ENCODE peak calls at places on chromosomes 3 and 15, in nine cellular contexts. T, A, F, K, J, P, M, S and Z are unnamed samples.

GRCh38 chr3:134237454-134238145 is 13.1 kb downstream of the RYK start:
- DNase-seq in T (no peak), A (no peak), F (no peak), K (no peak), J (no peak), P (peak; percentile 43), M (no peak), S (no peak), Z (no peak)

GRCh38 chr3:150699068-150699635 is 4.6 kb downstream of the ERICH6 start:
- DNase-seq in T (no peak), A (no peak), F (no peak), K (no peak), J (no peak), P (peak; percentile 77), M (no peak), S (no peak), Z (no peak)

GRCh38 chr3:108079877-108080276 is 11.0 kb downstream of the CD47 start:
- DNase-seq in T (no peak), A (no peak), F (no peak), K (no peak), J (no peak), P (no peak), M (no peak), S (no peak), Z (no peak)

GRCh38 chr15:80031841-80032240 is 27.6 kb upstream of the ZFAND6 start:
- DNase-seq in T (no peak), A (peak; percentile 19), F (no peak), K (no peak), J (no peak), P (peak; percentile 27), M (no peak), S (no peak), Z (no peak)

GRCh38 chr15:66294932-66295235 is 1.5 kb downstream of the DIS3L start:
- DNase-seq in T (no peak), A (no peak), F (peak; percentile 40), K (no peak), J (no peak), P (peak; percentile 60), M (no peak), S (no peak), Z (no peak)

GRCh38 chr3:4807381-4808280 is 171.6 kb upstream of the BHLHE40 start:
- DNase-seq in T (no peak), A (no peak), F (no peak), K (no peak), J (no peak), P (no peak), M (no peak), S (no peak), Z (no peak)

GRCh38 chr3:79767953-79768282 is at the start of gene ROBO1:
- DNase-seq in T (no peak), A (no peak), F (no peak), K (no peak), J (no peak), P (no peak), M (no peak), S (no peak), Z (no peak)

GRCh38 chr3:113436794-113437193 is 4.5 kb downstream of the CFAP44 start:
- DNase-seq in T (no peak), A (no peak), F (no peak), K (no peak), J (no peak), P (peak; percentile 81), M (no peak), S (no peak), Z (no peak)

GRCh38 chr3:37029111-37029510 is 35.8 kb downstream of the MLH1 start:
- DNase-seq in T (peak; percentile 37), A (peak; percentile 42), F (no peak), K (no peak), J (no peak), P (no peak), M (no peak), S (no peak), Z (no peak)

GRCh38 chr3:37031115-37031682 is 37.9 kb downstream of the MLH1 start:
- DNase-seq in T (no peak), A (no peak), F (no peak), K (no peak), J (no peak), P (peak; percentile 38), M (no peak), S (no peak), Z (no peak)

GRCh38 chr3:37030573-37030972 is 37.3 kb downstream of the MLH1 start:
- DNase-seq in T (no peak), A (no peak), F (no peak), K (no peak), J (no peak), P (peak; percentile 40), M (no peak), S (no peak), Z (no peak)

GRCh38 chr3:37028329-37028728 is 35.0 kb downstream of the MLH1 start:
- DNase-seq in T (peak; percentile 77), A (peak; percentile 70), F (no peak), K (no peak), J (no peak), P (no peak), M (no peak), S (no peak), Z (no peak)

DNA sequence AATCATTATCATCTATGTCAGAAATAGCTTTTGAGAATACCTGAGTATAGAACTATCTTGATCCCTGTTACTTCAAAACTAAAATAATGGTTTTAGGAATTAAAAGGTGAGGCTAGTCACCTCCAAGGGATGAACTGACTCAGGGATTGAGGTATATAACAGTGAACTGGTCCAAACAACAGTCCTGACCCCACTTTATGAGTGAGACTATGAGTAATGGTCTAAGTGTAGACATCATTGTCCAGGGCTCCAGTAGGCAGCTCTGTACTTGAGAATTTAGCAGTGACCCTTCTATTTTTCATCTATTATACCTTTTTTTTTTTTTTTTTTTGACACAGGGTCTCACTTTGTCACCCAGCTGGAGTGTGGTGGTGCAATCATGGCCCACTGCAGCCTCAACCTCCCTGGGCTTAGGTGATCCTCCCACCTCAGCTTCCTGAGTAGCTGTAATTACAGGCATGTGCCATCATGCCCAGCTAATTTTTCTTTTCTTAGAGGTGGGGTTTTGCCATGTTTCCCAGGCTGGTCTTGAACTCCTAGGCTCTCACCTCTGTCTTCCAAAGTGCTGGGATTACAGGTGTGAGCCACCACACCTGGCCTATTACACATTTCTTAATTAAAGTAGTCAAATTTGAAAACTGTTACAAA is 36.3 kb downstream of the MLH1 start:
- DNase-seq in T (no peak), A (no peak), F (no peak), K (no peak), J (no peak), P (peak; percentile 51), M (no peak), S (no peak), Z (no peak)
- H3K27ac ChIP-seq in T (peak overlapping the region; percentile 44), A (peak overlapping the region; percentile 85), F (no peak overlapping the region), K (no peak overlapping the region), J (peak overlapping the region; percentile 30), P (peak overlapping the region; percentile 84), M (no peak overlapping the region), S (peak overlapping the region; percentile 63), Z (no peak overlapping the region)

DNA sequence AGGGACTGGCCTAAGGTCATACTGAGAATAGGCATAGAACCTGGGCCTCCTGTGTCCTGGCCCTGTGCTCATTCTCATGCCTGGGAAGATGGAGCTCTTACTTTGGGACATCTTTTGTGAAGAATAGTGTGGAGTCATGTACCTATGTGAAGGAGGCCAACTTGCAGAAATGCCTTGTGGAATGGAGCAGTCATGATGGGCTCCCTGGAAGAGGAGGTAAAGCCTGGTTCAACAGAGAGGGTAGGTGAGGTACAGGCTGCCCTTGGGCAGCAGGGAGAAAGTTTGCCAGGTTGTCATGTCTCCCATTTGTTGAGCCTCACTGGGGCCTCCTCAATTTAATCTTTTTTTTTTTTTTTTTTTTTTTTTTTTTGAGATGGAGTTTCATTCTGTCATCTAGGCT is 18.1 kb downstream of the MAPKAPK3 start:
- DNase-seq in T (no peak), A (no peak), F (no peak), K (no peak), J (no peak), P (no peak), M (no peak), S (no peak), Z (no peak)
- H3K4me1 ChIP-seq in T (peaks cover 13% of the 10 kb centered on the region), A (peaks cover 91% of the 10 kb centered on the region), F (no peaks in the 10 kb centered on the region), K (no peaks in the 10 kb centered on the region), J (peaks cover 12% of the 10 kb centered on the region), P (peaks cover 47% of the 10 kb centered on the region), M (no peaks in the 10 kb centered on the region), S (peaks cover 8% of the 10 kb centered on the region), Z (peaks cover 11% of the 10 kb centered on the region)

GRCh38 chr15:68580026-68580882 is 1.5 kb downstream of the CORO2B start:
- DNase-seq in T (no peak), A (peak; percentile 54), F (peak; percentile 55), K (no peak), J (no peak), P (no peak), M (no peak), S (no peak), Z (no peak)

GRCh38 chr15:68580883-68581155 is 2.0 kb downstream of the CORO2B start:
- DNase-seq in T (no peak), A (no peak), F (no peak), K (no peak), J (no peak), P (no peak), M (no peak), S (no peak), Z (no peak)

GRCh38 chr15:68576253-68577236 is 2.2 kb upstream of the CORO2B start:
- DNase-seq in T (no peak), A (no peak), F (no peak), K (no peak), J (no peak), P (no peak), M (no peak), S (no peak), Z (no peak)

GRCh38 chr15:68578960-68579935 is at the start of gene CORO2B:
- DNase-seq in T (no peak), A (peak; percentile 54), F (peak; percentile 65), K (no peak), J (no peak), P (peak; percentile 65), M (no peak), S (no peak), Z (no peak)

DNA sequence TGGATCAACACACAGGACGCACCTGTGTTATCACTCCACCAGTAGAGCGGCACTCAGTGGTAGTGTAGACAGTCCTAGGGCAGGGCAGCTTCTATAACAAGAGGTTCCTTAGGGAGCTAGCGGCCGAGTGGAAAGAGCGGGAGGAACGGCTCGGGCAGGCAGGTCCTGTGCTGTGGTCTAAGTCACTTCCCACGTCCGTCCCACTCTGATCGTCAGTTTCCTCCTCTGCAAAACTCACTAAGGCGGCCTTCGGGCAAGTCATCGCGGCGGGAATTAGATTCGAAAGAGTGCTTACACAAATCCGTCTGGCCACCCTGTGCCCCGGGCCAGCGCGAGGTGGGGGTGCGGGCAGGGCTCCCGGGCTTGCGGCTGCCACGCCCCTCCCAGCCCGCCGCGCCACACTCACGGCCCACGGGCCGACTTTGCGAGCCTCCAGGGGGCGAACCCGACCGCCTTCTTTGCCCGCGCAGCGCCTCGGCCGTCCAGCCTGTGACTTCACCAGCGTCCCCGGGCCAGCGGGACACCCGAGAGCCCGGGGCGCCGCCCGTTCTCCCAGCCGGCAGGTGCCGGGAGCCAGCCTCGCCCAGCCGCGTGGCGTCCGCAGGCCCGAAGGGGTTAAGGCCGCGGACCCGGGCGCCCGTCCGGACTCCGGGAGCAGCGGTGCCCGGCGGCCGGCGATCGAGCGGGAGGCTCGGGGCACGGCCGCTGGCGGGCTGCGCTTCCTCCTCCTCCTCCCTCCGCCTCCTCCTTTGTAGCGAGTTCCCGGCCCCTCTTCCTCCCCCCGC is 426 bp upstream of the CORO2B start:
- DNase-seq in T (peak; percentile 48), A (peak; percentile 82), F (peak; percentile 76), K (no peak), J (no peak), P (peak; percentile 88), M (peak; percentile 48), S (no peak), Z (no peak)
- H3K27ac ChIP-seq in T (peak overlapping the region; percentile 65), A (peak overlapping the region; percentile 91), F (peak overlapping the region; percentile 65), K (no peak overlapping the region), J (peak overlapping the region; percentile 78), P (no peak overlapping the region), M (no peak overlapping the region), S (peak overlapping the region; percentile 45), Z (no peak overlapping the region)

GRCh38 chr3:42503957-42504333 is 1.5 kb downstream of the VIPR1 start:
- DNase-seq in T (peak; percentile 17), A (no peak), F (no peak), K (no peak), J (peak; percentile 31), P (no peak), M (no peak), S (no peak), Z (peak; percentile 12)
- H3K4me1 ChIP-seq in T (peaks cover 26% of the 10 kb centered on the region), A (peaks cover 29% of the 10 kb centered on the region), F (peaks cover 16% of the 10 kb centered on the region), K (no peaks in the 10 kb centered on the region), J (no peaks in the 10 kb centered on the region), P (no peaks in the 10 kb centered on the region), M (peaks cover 9% of the 10 kb centered on the region), S (peaks cover 13% of the 10 kb centered on the region), Z (no peaks in the 10 kb centered on the region)